ENCODE peak calls at places on chromosomes 6 and 20, in nine cellular contexts. One of them, this sample, is unnamed.

GRCh38 chr6:167735498-167736201 is 91.1 kb upstream of the AFDN start:
- DNase-seq in T-helper 2 cell: no peak
- DNase-seq in neural crest cell: no peak
- DNase-seq in iPS-NIHi11: no peak
- DNase-seq in T-cell: no peak
- DNase-seq in left cardiac atrium: no peak
- DNase-seq in H54: no peak
- DNase-seq in NCI-H524: no peak
- DNase-seq in T1000: no peak
- DNase-seq in this sample: peak; percentile 32

GRCh38 chr20:6829510-6830116 is 62.1 kb downstream of the BMP2 start:
- DNase-seq in T-helper 2 cell: no peak
- DNase-seq in neural crest cell: no peak
- DNase-seq in iPS-NIHi11: no peak
- DNase-seq in T-cell: no peak
- DNase-seq in left cardiac atrium: no peak
- DNase-seq in H54: no peak
- DNase-seq in NCI-H524: peak; percentile 33
- DNase-seq in T1000: no peak
- DNase-seq in this sample: no peak

GRCh38 chr6:139853302-139853992 is 479.0 kb upstream of the CITED2 start:
- DNase-seq in T-helper 2 cell: no peak
- DNase-seq in neural crest cell: no peak
- DNase-seq in iPS-NIHi11: no peak
- DNase-seq in T-cell: no peak
- DNase-seq in left cardiac atrium: no peak
- DNase-seq in H54: no peak
- DNase-seq in NCI-H524: no peak
- DNase-seq in T1000: no peak
- DNase-seq in this sample: no peak

GRCh38 chr20:62688855-62689460 is 19.7 kb upstream of the NTSR1 start:
- DNase-seq in T-helper 2 cell: no peak
- DNase-seq in neural crest cell: no peak
- DNase-seq in iPS-NIHi11: no peak
- DNase-seq in T-cell: no peak
- DNase-seq in left cardiac atrium: no peak
- DNase-seq in H54: peak; percentile 50
- DNase-seq in NCI-H524: no peak
- DNase-seq in T1000: no peak
- DNase-seq in this sample: no peak

GRCh38 chr20:22285555-22285954 is 298.8 kb downstream of the FOXA2 start:
- DNase-seq in T-helper 2 cell: no peak
- DNase-seq in neural crest cell: no peak
- DNase-seq in iPS-NIHi11: peak; percentile 20
- DNase-seq in T-cell: no peak
- DNase-seq in left cardiac atrium: no peak
- DNase-seq in H54: no peak
- DNase-seq in NCI-H524: no peak
- DNase-seq in T1000: no peak
- DNase-seq in this sample: no peak

GRCh38 chr20:64146301-64146935 is 17.8 kb upstream of the MYT1 start:
- DNase-seq in T-helper 2 cell: no peak
- DNase-seq in neural crest cell: no peak
- DNase-seq in iPS-NIHi11: peak; percentile 29
- DNase-seq in T-cell: no peak
- DNase-seq in left cardiac atrium: no peak
- DNase-seq in H54: no peak
- DNase-seq in NCI-H524: peak; percentile 91
- DNase-seq in T1000: no peak
- DNase-seq in this sample: peak; percentile 36

GRCh38 chr6:46216879-46217278 is 46.1 kb upstream of the ENPP5 start:
- DNase-seq in T-helper 2 cell: no peak
- DNase-seq in neural crest cell: no peak
- DNase-seq in iPS-NIHi11: no peak
- DNase-seq in T-cell: no peak
- DNase-seq in left cardiac atrium: no peak
- DNase-seq in H54: no peak
- DNase-seq in NCI-H524: no peak
- DNase-seq in T1000: no peak
- DNase-seq in this sample: no peak

GRCh38 chr6:111772274-111772780 is 100.9 kb downstream of the FYN start:
- DNase-seq in T-helper 2 cell: no peak
- DNase-seq in neural crest cell: no peak
- DNase-seq in iPS-NIHi11: no peak
- DNase-seq in T-cell: no peak
- DNase-seq in left cardiac atrium: no peak
- DNase-seq in H54: no peak
- DNase-seq in NCI-H524: no peak
- DNase-seq in T1000: no peak
- DNase-seq in this sample: no peak

This sample was measured in mesothelial cell of epicardium.